ENCODE peak calls at places on chromosome 11, in five cellular contexts. J, A, X, O and E are unnamed samples.

GRCh38 chr11:128251140-128251539 is 336.2 kb downstream of the ETS1 start:
- DNase-seq in X (no peak), O (peak), A (peak), J (peak), E (peak)

GRCh38 chr11:6259638-6260019 is at the start of gene CCKBR:
- DNase-seq in A (no peak), X (no peak), O (no peak), J (no peak), E (no peak)

GRCh38 chr11:11973866-11974265 is 34.6 kb downstream of the DKK3 start:
- DNase-seq in J (no peak), O (peak), X (no peak), A (no peak), E (peak)

GRCh38 chr11:94775576-94776327 is 7.6 kb downstream of the AMOTL1 start:
- DNase-seq in O (no peak), A (no peak), X (no peak), J (no peak), E (no peak)

GRCh38 chr11:117384045-117384444 is 56.4 kb downstream of the CEP164 start:
- DNase-seq in J (peak), O (peak), X (peak), A (peak), E (peak)

GRCh38 chr11:1351278-1351937 is 38.3 kb upstream of the BRSK2 start:
- DNase-seq in J (no peak), A (no peak), O (no peak), X (no peak), E (no peak)

GRCh38 chr11:76459299-76459698 is 14.5 kb downstream of the EMSY start:
- DNase-seq in J (peak), X (peak), A (no peak), O (no peak), E (no peak)

GRCh38 chr11:64670975-64671374 is 52.0 kb downstream of the NRXN2 start:
- DNase-seq in A (no peak), O (no peak), X (no peak), J (no peak), E (no peak)

GRCh38 chr11:91664521-91664920 is 560.1 kb upstream of the FAT3 start:
- DNase-seq in O (no peak), J (no peak), X (no peak), A (no peak), E (no peak)

GRCh38 chr11:6925636-6926207 is 504 bp upstream of the ZNF215 start:
- DNase-seq in O (peak), J (peak), X (peak), A (peak), E (peak)

GRCh38 chr11:131584694-131585592 is 214.5 kb downstream of the NTM start:
- DNase-seq in J (no peak), O (no peak), A (no peak), X (no peak), E (peak)

GRCh38 chr11:128963744-128964340 is 21.2 kb upstream of the TP53AIP1 start:
- DNase-seq in J (no peak), O (peak), X (no peak), A (no peak), E (peak)

GRCh38 chr11:93784935-93785360 is 866 bp downstream of the MED17 start:
- DNase-seq in X (no peak), J (no peak), A (peak), O (no peak), E (no peak)

GRCh38 chr11:64916040-64916847 is 765 bp downstream of the ATG2A start:
- DNase-seq in J (peak), A (peak), X (peak), O (peak), E (peak)

GRCh38 chr11:26950260-26950719 is 43.6 kb upstream of the FIBIN start:
- DNase-seq in X (no peak), O (peak), J (peak), A (peak), E (peak)

GRCh38 chr11:13462311-13462927 is 603 bp downstream of the BTBD10 start:
- DNase-seq in A (peak), J (peak), O (peak), X (peak), E (peak)

GRCh38 chr11:1168721-1169161 is 11.0 kb downstream of the MUC5AC start:
- DNase-seq in J (no peak), O (no peak), X (no peak), A (no peak), E (no peak)

GRCh38 chr11:6615046-6615445 is 3.0 kb upstream of the TAF10 start:
- DNase-seq in J (no peak), O (no peak), X (no peak), A (no peak), E (no peak)

GRCh38 chr11:2698386-2699184 is 1.2 kb downstream of the KCNQ1OT1 start:
- DNase-seq in J (peak), A (peak), X (no peak), O (no peak), E (no peak)

GRCh38 chr11:44300881-44301855 is 8.8 kb downstream of the ALX4 start:
- DNase-seq in X (no peak), J (peak), O (no peak), A (no peak), E (peak)

GRCh38 chr11:134252539-134253188 is 488 bp downstream of the THYN1 start:
- DNase-seq in O (peak), J (peak), A (no peak), X (no peak), E (peak)

GRCh38 chr11:47923667-47924066 is 56.7 kb upstream of the PTPRJ start:
- DNase-seq in X (peak), O (peak), J (peak), A (peak), E (peak)

GRCh38 chr11:71342951-71343827 is 90.8 kb upstream of the SHANK2 start:
- DNase-seq in O (peak), J (peak), X (no peak), A (peak), E (peak)

GRCh38 chr11:119607726-119608125 is 121.3 kb downstream of the NECTIN1 start:
- DNase-seq in X (no peak), J (no peak), O (no peak), A (no peak), E (no peak)

GRCh38 chr11:129992161-129992944 is 10.3 kb downstream of the PRDM10 start:
- DNase-seq in O (peak), J (peak), X (peak), A (peak), E (peak)

GRCh38 chr11:111427471-111427912 is 48.4 kb upstream of the POU2AF1 start:
- DNase-seq in X (no peak), J (no peak), O (no peak), A (no peak), E (no peak)

GRCh38 chr11:13962562-13963168 is at the start of gene SPON1:
- DNase-seq in X (peak), J (no peak), O (peak), A (peak), E (no peak)

GRCh38 chr11:116707250-116707649 is 65.5 kb downstream of the BUD13 start:
- DNase-seq in O (no peak), X (no peak), A (no peak), J (no peak), E (no peak)

GRCh38 chr11:128714881-128715280 is 21.0 kb downstream of the FLI1 start:
- DNase-seq in A (peak), X (peak), J (peak), O (peak), E (peak)

GRCh38 chr11:45658292-45658991 is 7.0 kb downstream of the CHST1 start:
- DNase-seq in A (peak), X (peak), O (peak), J (peak), E (peak)

GRCh38 chr11:58316142-58316541 is 42.7 kb downstream of the OR5B17 start:
- DNase-seq in O (peak), X (peak), A (peak), J (peak), E (peak)

GRCh38 chr11:75198278-75198948 is 42.2 kb upstream of the TPBGL start:
- DNase-seq in O (no peak), J (no peak), A (no peak), X (no peak), E (no peak)

GRCh38 chr11:86952221-86952875 is 2.8 kb downstream of the FZD4 start:
- DNase-seq in J (peak), A (peak), O (no peak), X (peak), E (no peak)

GRCh38 chr11:86947541-86947940 is 7.7 kb downstream of the FZD4 start:
- DNase-seq in X (peak), O (peak), A (peak), J (peak), E (peak)

GRCh38 chr11:86951706-86952105 is 3.5 kb downstream of the FZD4 start:
- DNase-seq in O (no peak), J (no peak), A (no peak), X (peak), E (no peak)

GRCh38 chr11:86949995-86950993 is 4.9 kb downstream of the FZD4 start:
- DNase-seq in J (peak), X (peak), A (peak), O (peak), E (peak)

GRCh38 chr11:86948733-86949132 is 6.5 kb downstream of the FZD4 start:
- DNase-seq in O (no peak), J (no peak), X (no peak), A (no peak), E (no peak)
- H3K4me3 ChIP-seq in O (no peak), J (no peak), X (no peak), A (peak), E (no peak)

GRCh38 chr11:73330569-73331093 is 22.6 kb downstream of the ARHGEF17 start:
- DNase-seq in X (peak), O (peak), A (peak), J (peak), E (no peak)
- TF ChIP-seq CTCF in X (peak), O (peak), A (peak), J (peak), E (peak)

GRCh38 chr11:29231586-29231985 is 785.2 kb downstream of the KCNA4 start:
- DNase-seq in A (peak), X (no peak), J (no peak), O (no peak), E (peak)

GRCh38 chr11:29231991-29232390 is 784.8 kb downstream of the KCNA4 start:
- DNase-seq in X (no peak), O (peak), J (no peak), A (peak), E (peak)

GRCh38 chr11:29224739-29225384 is 792.0 kb downstream of the KCNA4 start:
- DNase-seq in A (no peak), O (no peak), X (no peak), J (no peak), E (no peak)

GRCh38 chr11:29227816-29228215 is 789.0 kb downstream of the KCNA4 start:
- DNase-seq in X (no peak), J (peak), O (no peak), A (peak), E (no peak)
- H3K4me3 ChIP-seq in X (no peak), J (no peak), O (no peak), A (no peak), E (no peak)

GRCh38 chr11:46669606-46670243 is 30.7 kb downstream of the ARHGAP1 start:
- DNase-seq in J (no peak), X (no peak), A (no peak), O (no peak), E (no peak)
- TF ChIP-seq CTCF in J (peak), X (no peak), A (peak), O (peak), E (peak)

GRCh38 chr11:17720796-17721171 is 1.4 kb downstream of the MYOD1 start:
- DNase-seq in A (no peak), O (no peak), X (no peak), J (no peak), E (no peak)

GRCh38 chr11:17718510-17718962 is 835 bp upstream of the MYOD1 start:
- DNase-seq in O (no peak), J (no peak), X (no peak), A (no peak), E (no peak)

GRCh38 chr11:17721242-17721999 is 2.0 kb downstream of the MYOD1 start:
- DNase-seq in O (no peak), A (no peak), X (no peak), J (no peak), E (no peak)

GRCh38 chr11:17719028-17719939 is at the start of gene MYOD1:
- DNase-seq in A (no peak), J (peak), O (no peak), X (no peak), E (no peak)

GRCh38 chr11:17719940-17720795 is 797 bp downstream of the MYOD1 start:
- DNase-seq in O (no peak), J (peak), X (peak), A (no peak), E (no peak)
- H3K4me3 ChIP-seq in O (no peak), J (no peak), X (no peak), A (no peak), E (no peak)

GRCh38 chr11:107969219-107969618 is 39.5 kb upstream of the CUL5 start:
- DNase-seq in X (no peak), J (peak), O (no peak), A (no peak), E (no peak)
- TF ChIP-seq CTCF in X (no peak), J (no peak), O (no peak), A (no peak), E (no peak)

GRCh38 chr11:62546937-62547625 is 475 bp upstream of the AHNAK start:
- DNase-seq in J (peak), X (peak), A (peak), O (peak), E (no peak)

GRCh38 chr11:62545437-62546243 is 966 bp downstream of the AHNAK start:
- DNase-seq in O (peak), A (peak), J (peak), X (peak), E (peak)

GRCh38 chr11:62546244-62546936 is at the start of gene AHNAK:
- DNase-seq in A (peak), O (peak), J (peak), X (peak), E (peak)

GRCh38 chr11:62547691-62548281 is 1.2 kb upstream of the AHNAK start:
- DNase-seq in A (no peak), O (no peak), X (peak), J (no peak), E (no peak)

DNA sequence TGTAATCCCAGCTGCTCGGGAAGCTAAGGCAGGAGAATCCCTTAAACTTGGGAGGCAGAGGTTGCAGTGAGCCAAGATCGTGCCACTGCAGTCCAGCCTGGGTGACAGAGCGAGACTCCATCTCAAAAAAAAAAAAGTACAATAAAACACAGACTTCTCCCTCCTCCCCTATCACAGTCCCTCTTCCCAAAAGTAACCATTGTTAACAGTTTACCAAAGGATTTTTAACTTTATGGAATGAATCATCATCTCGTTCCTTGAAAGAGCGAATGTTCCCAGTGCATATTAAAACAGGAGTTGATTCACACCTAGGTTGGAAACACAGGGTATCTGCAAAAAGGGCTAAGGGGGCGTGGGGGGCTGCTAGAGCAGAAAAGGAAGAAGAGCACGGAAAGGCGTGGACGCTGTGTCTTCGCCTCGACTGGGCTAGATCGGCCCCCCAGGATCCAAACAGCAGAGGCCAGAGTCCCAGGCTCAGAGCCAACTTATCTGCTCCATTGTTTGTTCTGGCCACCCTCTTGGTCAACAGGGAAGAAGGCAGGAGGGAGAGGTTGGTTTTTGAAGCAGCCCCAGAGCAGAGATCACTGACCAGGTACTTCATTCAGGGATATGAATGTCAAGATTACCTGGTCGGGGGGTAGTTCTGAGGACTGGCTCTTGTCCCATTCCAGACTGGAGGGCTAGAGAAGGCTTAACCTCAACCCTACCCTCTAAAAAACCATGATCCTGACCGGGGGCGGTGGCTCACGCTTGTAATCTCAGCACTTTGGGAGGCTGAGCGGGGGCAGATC is 2.1 kb upstream of the AHNAK start:
- DNase-seq in O (no peak), J (peak), A (peak), X (peak), E (no peak)
- H3K4me3 ChIP-seq in O (no peak), J (peak), A (peak), X (no peak), E (no peak)

GRCh38 chr11:113376156-113376555 is 11.4 kb upstream of the ANKK1 start:
- DNase-seq in J (peak), O (peak), X (no peak), A (peak), E (no peak)
- TF ChIP-seq CTCF in J (no peak), O (no peak), X (no peak), A (no peak), E (no peak)

GRCh38 chr11:67002297-67002913 is 20.5 kb upstream of the SYT12 start:
- DNase-seq in X (no peak), J (no peak), A (no peak), O (no peak), E (no peak)

GRCh38 chr11:67001332-67001731 is 21.6 kb upstream of the SYT12 start:
- DNase-seq in A (no peak), X (no peak), O (no peak), J (no peak), E (no peak)

GRCh38 chr11:67002921-67003411 is 20.0 kb upstream of the SYT12 start:
- DNase-seq in J (no peak), A (no peak), X (no peak), O (no peak), E (no peak)

GRCh38 chr11:67010296-67010905 is 12.5 kb upstream of the SYT12 start:
- DNase-seq in O (no peak), J (no peak), A (no peak), X (no peak), E (no peak)

DNA sequence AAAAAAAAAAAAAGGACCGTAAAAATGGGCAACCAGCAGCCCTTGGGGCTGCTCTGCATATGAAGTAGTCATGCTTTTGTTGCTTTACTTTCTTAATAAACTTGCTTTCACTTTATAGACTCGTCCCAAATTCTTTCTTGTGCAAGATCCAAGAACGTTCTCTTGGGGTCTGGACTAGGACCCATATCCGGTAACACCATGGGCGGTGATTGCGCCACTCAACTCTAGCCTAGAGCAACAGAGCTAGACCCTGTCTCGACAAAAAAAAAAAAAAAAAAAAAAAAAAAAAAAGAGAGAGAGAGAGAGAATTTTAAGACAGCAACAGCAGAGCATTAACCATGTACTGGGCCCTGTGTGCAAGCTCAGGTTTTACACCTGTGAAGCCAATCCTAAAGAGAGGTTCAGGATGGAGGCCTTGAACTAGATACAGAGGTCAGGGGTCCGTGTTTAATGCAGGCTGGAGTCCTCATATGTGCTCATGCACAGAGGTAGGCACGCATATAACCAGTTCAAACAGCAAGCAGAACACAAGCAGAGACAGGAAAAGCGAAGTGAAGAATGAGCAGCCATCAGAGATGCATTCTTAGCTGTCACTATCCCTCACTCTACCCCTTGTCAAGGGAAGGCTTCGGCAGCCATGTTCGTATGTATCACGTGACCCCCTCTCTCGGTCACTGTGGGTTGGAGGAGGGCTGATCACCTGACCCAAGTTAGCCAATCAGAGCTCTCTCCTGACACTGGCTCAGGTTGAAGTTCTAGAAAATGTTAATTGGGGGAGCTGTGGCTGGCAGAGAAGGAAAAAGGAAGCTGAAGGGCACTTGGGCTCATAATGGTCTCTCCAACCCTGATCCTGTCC is 16.7 kb upstream of the SYT12 start:
- DNase-seq in O (no peak), X (no peak), A (peak), J (peak), E (no peak)
- H3K4me3 ChIP-seq in O (no peak), X (no peak), A (no peak), J (no peak), E (no peak)

DNA sequence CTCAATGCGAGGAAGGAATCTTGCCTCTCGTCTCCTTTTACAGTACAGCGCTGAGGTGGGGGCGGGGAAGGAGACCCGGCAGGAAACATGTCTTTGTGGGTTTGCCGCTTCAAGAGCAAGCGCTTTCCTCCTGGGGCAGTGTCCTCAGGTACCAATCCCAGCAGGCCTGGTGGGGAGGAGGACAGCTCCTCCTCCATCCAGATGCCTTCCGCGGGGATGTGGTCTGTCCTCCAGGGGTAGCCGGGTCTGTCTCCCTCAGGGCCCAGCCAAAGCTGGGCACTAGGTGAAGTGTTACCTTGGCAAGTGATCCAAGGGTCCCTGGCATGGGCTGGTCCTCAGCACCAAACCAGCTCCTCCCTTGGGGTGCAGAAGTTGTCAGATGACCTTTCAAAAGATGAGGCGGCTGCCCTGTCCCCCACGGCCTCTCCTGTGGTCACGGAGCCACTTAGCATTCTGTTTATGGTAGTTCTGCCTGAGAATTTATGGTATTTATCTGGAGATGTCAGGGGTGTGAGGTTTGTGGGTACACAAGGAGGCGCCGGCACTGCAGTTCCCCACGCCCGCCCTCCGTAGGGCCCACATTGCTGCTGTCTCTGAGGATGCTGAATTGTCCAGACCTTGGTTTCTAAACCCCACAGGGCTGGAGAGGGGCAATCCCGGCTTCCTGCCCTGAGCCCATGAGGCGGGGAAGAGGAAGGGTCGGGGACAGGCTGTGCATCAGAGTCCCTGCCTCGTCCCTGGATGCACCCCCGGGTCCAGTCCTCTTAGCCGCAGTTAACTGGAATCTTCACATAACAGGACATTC is 93.5 kb upstream of the ANO1 start:
- DNase-seq in O (no peak), A (no peak), J (no peak), X (no peak), E (no peak)
- TF ChIP-seq CTCF in O (no peak), A (no peak), J (no peak), X (no peak), E (no peak)